ENCODE peak calls at places on chromosomes 7 and 10, in six cellular contexts. D, Q, G, K, L and C are unnamed samples.

GRCh38 chr10:75662715-75663114 is 231.3 kb downstream of the LRMDA start:
- DNase-seq in D (no peak), Q (peak; percentile 30), G (no peak), K (peak; percentile 44), L (peak; percentile 39), C (peak; percentile 83)

GRCh38 chr7:5396542-5396941 is 27.1 kb downstream of the TNRC18 start:
- DNase-seq in D (no peak), Q (no peak), G (no peak), K (no peak), L (peak; percentile 29), C (no peak)

GRCh38 chr7:79406371-79406770 is 47.1 kb downstream of the MAGI2 start:
- DNase-seq in D (no peak), Q (no peak), G (no peak), K (no peak), L (no peak), C (no peak)

GRCh38 chr10:48289652-48290238 is 15.2 kb upstream of the FRMPD2 start:
- DNase-seq in D (no peak), Q (peak; percentile 30), G (peak; percentile 85), K (peak; percentile 35), L (peak; percentile 67), C (no peak)

GRCh38 chr7:31204066-31204465 is 136.5 kb downstream of the NEUROD6 start:
- DNase-seq in D (no peak), Q (no peak), G (no peak), K (no peak), L (no peak), C (no peak)

GRCh38 chr10:54259104-54259503 is 541.9 kb downstream of the PCDH15 start:
- DNase-seq in D (no peak), Q (no peak), G (peak; percentile 51), K (no peak), L (no peak), C (no peak)

GRCh38 chr10:125482637-125483036 is 200.3 kb downstream of the TEX36 start:
- DNase-seq in D (no peak), Q (no peak), G (no peak), K (no peak), L (no peak), C (no peak)

GRCh38 chr7:64882341-64883112 is 20.5 kb upstream of the ZNF273 start:
- DNase-seq in D (no peak), Q (no peak), G (no peak), K (peak; percentile 72), L (peak; percentile 77), C (no peak)

GRCh38 chr7:74454059-74454947 is 597 bp downstream of the GTF2IRD1 start:
- DNase-seq in D (no peak), Q (no peak), G (peak; percentile 51), K (no peak), L (peak; percentile 46), C (no peak)
- H3K4me3 ChIP-seq in D (peak overlapping the region; percentile 64), Q (peak overlapping the region; percentile 59), G (peak overlapping the region; percentile 76), K (peak overlapping the region; percentile 82), L (no peak overlapping the region), C (peak overlapping the region; percentile 71)

DNA sequence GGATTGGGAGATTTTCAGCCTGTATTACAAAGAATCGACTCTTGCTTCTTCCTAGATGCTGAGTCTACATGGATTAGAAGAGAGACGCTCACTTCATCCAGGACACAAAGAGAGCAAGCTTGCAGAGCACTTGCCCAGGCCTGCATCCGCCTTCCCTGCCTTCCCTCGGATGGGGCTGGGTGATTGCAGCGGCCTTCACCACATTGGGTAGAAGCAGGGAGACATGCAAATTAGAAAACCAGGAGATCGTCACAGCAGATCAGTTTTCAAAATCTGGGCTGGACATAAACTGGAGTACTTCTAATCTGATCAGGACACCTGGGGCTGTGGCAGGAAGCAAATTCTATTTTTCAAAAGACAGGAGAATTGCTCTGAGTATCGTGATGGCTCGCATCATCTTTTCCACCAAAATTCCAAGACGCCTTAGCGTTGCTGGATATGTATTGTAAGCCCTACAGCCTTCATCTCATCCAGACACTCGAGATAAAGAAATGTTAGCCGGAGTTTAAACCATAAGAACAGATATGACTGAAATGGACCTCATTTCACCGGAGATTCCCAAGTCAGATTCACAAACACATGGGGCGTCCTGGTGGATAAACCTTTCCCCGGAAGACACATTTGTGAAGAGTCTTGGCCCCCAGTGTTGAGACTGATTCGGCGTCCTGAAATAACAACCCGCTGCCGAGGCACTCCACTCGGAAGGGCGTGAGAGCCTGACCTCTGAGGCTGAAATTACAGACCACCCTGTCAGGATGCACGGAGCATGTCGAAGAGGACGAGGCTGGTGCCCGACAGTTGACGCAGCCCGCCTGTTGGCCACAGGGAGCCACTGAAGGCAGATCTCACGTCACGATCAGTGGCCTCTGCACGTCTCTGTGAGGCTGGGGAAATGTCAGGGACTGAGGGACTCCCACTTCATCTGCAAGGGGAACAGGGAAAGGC is 91.2 kb upstream of the PARD3 start:
- DNase-seq in D (no peak), Q (peak; percentile 75), G (peak; percentile 42), K (no peak), L (peak; percentile 43), C (no peak)
- H3K4me3 ChIP-seq in D (no peak overlapping the region), Q (no peak overlapping the region), G (no peak overlapping the region), K (no peak overlapping the region), L (no peak overlapping the region), C (no peak overlapping the region)

GRCh38 chr7:17242504-17242903 is 55.9 kb upstream of the AHR start:
- DNase-seq in D (no peak), Q (no peak), G (no peak), K (no peak), L (no peak), C (no peak)

GRCh38 chr7:17239046-17239445 is 59.4 kb upstream of the AHR start:
- DNase-seq in D (no peak), Q (no peak), G (no peak), K (no peak), L (no peak), C (no peak)

GRCh38 chr7:17236603-17237002 is 61.8 kb upstream of the AHR start:
- DNase-seq in D (no peak), Q (peak; percentile 39), G (no peak), K (no peak), L (no peak), C (no peak)

GRCh38 chr7:17236161-17236560 is 62.3 kb upstream of the AHR start:
- DNase-seq in D (no peak), Q (no peak), G (no peak), K (no peak), L (no peak), C (no peak)

GRCh38 chr7:17239683-17240521 is 58.5 kb upstream of the AHR start:
- DNase-seq in D (no peak), Q (peak; percentile 56), G (peak; percentile 9), K (no peak), L (no peak), C (no peak)
- H3K4me3 ChIP-seq in D (no peak overlapping the region), Q (no peak overlapping the region), G (no peak overlapping the region), K (no peak overlapping the region), L (no peak overlapping the region), C (no peak overlapping the region)

DNA sequence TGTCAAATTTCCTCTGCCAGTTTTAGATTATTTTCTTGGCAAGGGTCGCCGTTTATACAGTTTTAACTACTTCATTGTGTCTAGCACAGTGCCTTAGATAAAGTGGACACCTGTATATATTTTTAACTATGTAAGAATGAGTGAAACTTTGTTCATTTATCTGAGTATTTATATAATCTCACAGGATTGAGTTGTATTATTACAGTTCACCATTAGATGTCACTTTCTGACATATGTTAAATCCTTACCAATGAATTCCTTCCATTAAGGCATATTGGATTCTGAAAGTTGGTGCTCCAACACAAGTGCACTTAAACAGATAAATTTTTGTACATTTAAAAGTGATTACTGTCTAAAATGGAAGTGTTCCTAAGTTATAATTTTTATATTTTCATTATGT is 43.0 kb downstream of the ZMYND11 start:
- DNase-seq in D (no peak), Q (peak; percentile 61), G (peak; percentile 5), K (no peak), L (no peak), C (no peak)
- H3K4me3 ChIP-seq in D (no peak overlapping the region), Q (no peak overlapping the region), G (no peak overlapping the region), K (no peak overlapping the region), L (no peak overlapping the region), C (no peak overlapping the region)

GRCh38 chr7:25121599-25121998 is 3.5 kb downstream of the CYCS start:
- DNase-seq in D (no peak), Q (no peak), G (no peak), K (no peak), L (no peak), C (no peak)

GRCh38 chr7:25122373-25122772 is 2.7 kb downstream of the CYCS start:
- DNase-seq in D (peak; percentile 61), Q (peak; percentile 24), G (no peak), K (no peak), L (no peak), C (no peak)

GRCh38 chr7:25124485-25125136 is 449 bp downstream of the CYCS start:
- DNase-seq in D (no peak), Q (no peak), G (peak; percentile 14), K (no peak), L (no peak), C (no peak)

DNA sequence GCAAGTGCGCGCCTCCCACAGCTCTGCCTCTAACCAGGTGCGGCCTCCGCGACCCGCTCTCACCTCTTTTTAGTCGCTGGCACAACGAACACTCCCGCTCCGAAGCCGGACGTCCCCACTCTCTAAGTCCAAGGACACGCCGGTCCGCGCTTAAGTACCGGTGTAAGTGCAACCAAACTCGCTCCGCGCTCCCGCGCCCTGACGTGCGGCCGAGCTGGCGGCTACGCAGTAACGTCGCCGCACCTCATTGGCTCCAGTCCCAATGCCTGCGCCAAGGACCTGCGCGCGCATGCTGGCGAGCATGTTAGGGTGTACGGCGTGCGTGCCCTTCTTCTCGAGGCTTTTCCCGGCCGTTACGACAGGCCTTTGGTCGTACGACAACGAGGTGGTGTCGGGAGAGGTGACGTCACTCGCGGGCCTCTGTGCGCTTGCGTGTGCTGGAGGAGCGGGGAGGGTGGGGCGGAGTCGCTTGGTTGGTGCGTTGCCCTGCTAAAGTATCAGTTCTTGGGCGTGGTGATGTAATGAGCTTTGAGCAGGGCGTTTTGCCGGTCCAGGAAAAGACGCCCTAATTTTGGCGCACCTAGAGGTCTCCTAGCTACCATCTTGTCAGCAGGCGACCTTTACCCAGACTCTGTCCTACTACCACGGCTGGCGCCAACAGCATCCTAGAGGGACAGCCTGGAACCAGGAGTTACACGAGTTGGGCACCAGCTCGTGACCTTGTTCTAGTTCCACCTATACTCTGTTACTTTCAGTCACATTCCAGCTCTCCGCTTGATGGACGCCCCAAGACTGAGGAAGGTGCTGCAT is at the start of gene CYCS:
- DNase-seq in D (peak; percentile 98), Q (peak; percentile 100), G (peak; percentile 100), K (peak; percentile 99), L (peak; percentile 99), C (peak; percentile 100)
- H3K4me3 ChIP-seq in D (peak within 1 kb of the TSS; percentile 95), Q (peak within 1 kb of the TSS; percentile 97), G (peak within 1 kb of the TSS; percentile 75), K (peak within 1 kb of the TSS; percentile 83), L (no peak within 1 kb of the TSS), C (peak within 1 kb of the TSS; percentile 92)

DNA sequence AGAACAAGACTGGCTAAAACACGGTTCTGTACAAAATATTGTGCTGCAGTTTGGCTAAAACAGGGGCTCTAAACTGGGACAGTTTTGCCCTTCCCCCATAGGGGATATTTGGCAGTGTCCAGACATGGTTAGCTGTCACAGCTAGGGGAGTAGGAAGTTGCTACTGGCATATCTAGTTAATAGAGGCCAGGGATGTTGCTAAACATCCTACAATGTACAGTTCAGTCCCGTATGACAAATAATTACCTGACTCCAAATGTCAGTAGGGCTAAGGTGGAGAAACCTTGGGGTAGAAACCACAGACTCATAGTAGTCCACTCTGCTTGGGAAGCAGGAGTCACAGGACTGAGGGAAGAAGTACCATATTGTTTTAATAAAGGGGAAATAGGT is 39.8 kb downstream of the WBP1L start:
- DNase-seq in D (no peak), Q (no peak), G (no peak), K (no peak), L (no peak), C (no peak)
- H3K4me3 ChIP-seq in D (no peak overlapping the region), Q (no peak overlapping the region), G (no peak overlapping the region), K (no peak overlapping the region), L (no peak overlapping the region), C (no peak overlapping the region)